ENCODE peak calls at places on chromosomes 13 and 19, in seven cellular contexts. B, Z, T, O, C, D and U are unnamed samples.

GRCh38 chr19:3048190-3048533 is 14.1 kb downstream of the TLE5 start:
- DNase-seq in C (no peak), O (no peak), D (no peak), T (no peak), B (no peak), Z (no peak), U (no peak)

GRCh38 chr19:10044390-10044789 is 31.1 kb downstream of the RDH8 start:
- DNase-seq in Z (no peak), T (peak; percentile 71), C (no peak), O (no peak), B (no peak), D (no peak), U (no peak)

GRCh38 chr19:41564515-41565383 is 11.2 kb upstream of the CEACAM21 start:
- DNase-seq in C (no peak), B (no peak), D (no peak), O (no peak), Z (no peak), T (no peak), U (no peak)

GRCh38 chr13:26168276-26168814 is 53.8 kb downstream of the RNF6 start:
- DNase-seq in T (peak; percentile 16), Z (peak; percentile 48), C (no peak), B (no peak), D (no peak), O (no peak), U (no peak)

GRCh38 chr19:19240476-19240875 is 28.7 kb downstream of the NCAN start:
- DNase-seq in O (no peak), C (no peak), Z (no peak), D (no peak), T (no peak), B (no peak), U (no peak)

GRCh38 chr19:34644991-34645461 is 31.9 kb downstream of the SCGB2B2 start:
- DNase-seq in D (no peak), B (no peak), C (no peak), Z (no peak), T (no peak), O (no peak), U (no peak)

GRCh38 chr13:24264976-24265375 is 44.4 kb upstream of the C1QTNF9 start:
- DNase-seq in T (no peak), O (no peak), Z (no peak), D (no peak), B (no peak), C (no peak), U (no peak)

GRCh38 chr13:30857018-30857417 is 49.1 kb upstream of the MEDAG start:
- DNase-seq in D (no peak), Z (no peak), O (no peak), T (no peak), C (no peak), B (no peak), U (no peak)

GRCh38 chr13:30567072-30567471 is 50.6 kb upstream of the USPL1 start:
- DNase-seq in Z (no peak), B (no peak), O (no peak), D (no peak), C (no peak), T (no peak), U (no peak)

GRCh38 chr13:23915308-23915707 is 18.0 kb upstream of the C1QTNF9B start:
- DNase-seq in Z (no peak), O (no peak), D (no peak), B (no peak), C (no peak), T (no peak), U (no peak)

GRCh38 chr19:3771906-3772450 is at the start of gene RAX2:
- DNase-seq in O (peak; percentile 68), T (no peak), C (no peak), B (no peak), Z (no peak), D (no peak), U (no peak)

GRCh38 chr13:101917475-101917810 is 465.0 kb downstream of the ITGBL1 start:
- DNase-seq in O (no peak), Z (no peak), C (no peak), D (no peak), T (no peak), B (no peak), U (no peak)

GRCh38 chr19:49147923-49148682 is 7.1 kb downstream of the HRC start:
- DNase-seq in C (no peak), D (no peak), O (peak; percentile 47), B (no peak), T (no peak), Z (no peak), U (no peak)
- H3K4me3 ChIP-seq in C (peak overlapping the region; percentile 86), D (no peak overlapping the region), O (peak overlapping the region; percentile 68), B (peak overlapping the region; percentile 71), T (no peak overlapping the region), Z (no peak overlapping the region), U (no peak overlapping the region)

DNA sequence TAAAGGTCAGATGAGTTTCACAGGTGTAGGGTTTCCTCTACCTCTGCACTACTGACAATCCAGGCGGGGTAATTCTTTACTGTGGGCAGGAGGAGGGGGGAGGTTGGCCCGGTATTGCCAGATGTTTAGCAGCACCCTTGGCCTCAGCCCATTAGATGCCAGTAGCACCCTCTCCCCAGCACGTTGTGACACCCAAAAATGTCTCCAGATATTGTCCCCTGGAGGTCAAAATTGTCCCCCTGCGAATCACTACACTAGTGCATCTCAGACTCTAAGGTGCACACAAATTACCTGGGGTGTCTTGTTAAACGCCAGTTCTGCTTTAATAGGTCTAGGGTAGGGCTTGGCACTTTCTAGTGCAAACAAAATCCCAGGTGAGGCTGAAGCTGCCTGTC is 3.4 kb upstream of the UBAC2 start:
- DNase-seq in D (no peak), C (no peak), B (no peak), T (no peak), Z (no peak), O (no peak), U (no peak)
- TF ChIP-seq POLR2A in D (no peak), C (no peak), B (no peak), T (no peak), Z (no peak), O (no peak), U (no peak)

GRCh38 chr19:38437295-38437694 is 3.8 kb downstream of the RYR1 start:
- DNase-seq in D (no peak), T (no peak), Z (no peak), C (no peak), B (no peak), O (no peak), U (no peak)

GRCh38 chr19:38430931-38431330 is 2.6 kb upstream of the RYR1 start:
- DNase-seq in O (no peak), T (no peak), Z (no peak), B (no peak), C (no peak), D (no peak), U (no peak)

GRCh38 chr19:38433268-38433733 is at the start of gene RYR1:
- DNase-seq in T (peak; percentile 33), Z (no peak), D (no peak), B (peak; percentile 36), C (peak; percentile 96), O (no peak), U (no peak)

GRCh38 chr19:38437917-38438316 is 4.4 kb downstream of the RYR1 start:
- DNase-seq in D (no peak), B (no peak), T (no peak), Z (no peak), C (no peak), O (no peak), U (no peak)

GRCh38 chr19:38434549-38435051 is 1.1 kb downstream of the RYR1 start:
- DNase-seq in Z (no peak), D (no peak), C (peak; percentile 97), B (peak; percentile 22), O (no peak), T (no peak), U (no peak)
- H3K4me3 ChIP-seq in Z (no peak overlapping the region), D (no peak overlapping the region), C (peak overlapping the region; percentile 94), B (peak overlapping the region; percentile 36), O (no peak overlapping the region), T (no peak overlapping the region), U (no peak overlapping the region)

GRCh38 chr19:50827476-50827875 is 3.9 kb upstream of the KLK1 start:
- DNase-seq in O (no peak), Z (no peak), D (no peak), C (no peak), B (no peak), T (no peak), U (no peak)
- TF ChIP-seq POLR2A in O (no peak), Z (no peak), D (no peak), C (no peak), B (no peak), T (no peak), U (no peak)

GRCh38 chr13:32136061-32136460 is 104.5 kb downstream of the FRY start:
- DNase-seq in C (no peak), B (no peak), Z (no peak), O (no peak), D (no peak), T (no peak), U (no peak)

GRCh38 chr13:32135655-32136054 is 104.1 kb downstream of the FRY start:
- DNase-seq in B (no peak), C (no peak), Z (peak; percentile 89), D (no peak), T (no peak), O (no peak), U (no peak)

GRCh38 chr13:32136716-32137115 is 105.1 kb downstream of the FRY start:
- DNase-seq in Z (no peak), D (no peak), C (no peak), T (no peak), O (no peak), B (no peak), U (no peak)

GRCh38 chr13:32134241-32134801 is 102.7 kb downstream of the FRY start:
- DNase-seq in T (no peak), C (no peak), O (no peak), B (no peak), Z (peak; percentile 73), D (no peak), U (no peak)

GRCh38 chr13:32134991-32135390 is 103.4 kb downstream of the FRY start:
- DNase-seq in B (no peak), D (no peak), T (no peak), Z (no peak), O (no peak), C (no peak), U (no peak)
- H3K4me3 ChIP-seq in B (no peak overlapping the region), D (no peak overlapping the region), T (no peak overlapping the region), Z (no peak overlapping the region), O (no peak overlapping the region), C (no peak overlapping the region), U (no peak overlapping the region)

DNA sequence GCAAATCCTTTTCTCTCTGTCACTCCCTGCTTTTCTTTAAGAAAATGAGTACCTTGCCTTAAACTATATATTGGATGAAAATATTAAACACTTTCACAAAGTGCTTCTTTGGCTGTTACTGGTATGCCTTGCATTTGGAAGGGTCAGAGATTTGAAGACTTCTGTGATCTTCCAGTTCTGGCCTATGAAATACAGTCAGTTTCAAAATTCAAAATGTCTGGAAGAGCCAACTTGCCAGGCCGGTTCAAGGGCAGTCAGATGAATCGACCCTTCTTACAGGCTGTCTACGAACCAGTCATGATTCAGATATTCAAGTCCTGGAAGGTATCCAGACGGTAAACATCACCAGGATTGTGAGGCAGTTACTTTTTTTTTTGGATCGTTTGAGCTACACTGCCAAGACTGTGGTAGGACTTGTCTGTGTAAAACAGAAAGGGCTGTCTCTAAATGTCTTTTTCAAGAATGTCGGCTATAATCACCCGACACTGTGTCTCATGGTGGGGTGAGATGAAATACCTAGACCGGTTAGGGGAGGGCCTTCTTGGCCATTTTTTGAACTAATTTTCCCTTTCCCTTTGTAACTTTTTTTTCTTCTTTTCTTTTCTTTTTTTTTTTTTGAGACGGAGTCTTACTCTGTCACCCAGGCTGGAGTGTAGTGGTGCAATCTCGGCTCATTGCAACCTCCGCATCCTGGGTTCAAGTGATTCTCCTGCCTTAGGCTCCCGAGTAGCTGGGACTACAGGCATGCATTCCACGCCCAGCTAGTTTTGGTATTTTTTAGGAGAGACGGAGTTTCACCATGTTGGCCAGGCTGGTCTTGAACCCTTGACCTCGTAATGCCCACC is 11.2 kb downstream of the ACTN4 start:
- DNase-seq in C (peak; percentile 59), Z (peak; percentile 100), O (peak; percentile 81), B (no peak), T (no peak), D (peak; percentile 67), U (peak; percentile 76)
- TF ChIP-seq POLR2A in C (peak; percentile 7), Z (peak; percentile 74), O (peak; percentile 36), B (no peak), T (no peak), D (no peak), U (no peak)